ENCODE peak calls at places on chromosome 13, in six cellular contexts. U is kidney, X is A549, Q is NB4, L is HCT116, H is left lung. J is an unnamed sample.

GRCh38 chr13:36358352-36358751 is 12.2 kb upstream of the SPART start:
- DNase-seq in X (no peak), H (no peak), L (no peak), Q (no peak), U (no peak), J (no peak)

GRCh38 chr13:106555631-106556328 is 12.2 kb downstream of the ARGLU1 start:
- DNase-seq in L (no peak), Q (no peak), H (no peak), U (no peak), X (no peak), J (no peak)

GRCh38 chr13:37192986-37193385 is 87.5 kb upstream of the CSNK1A1L start:
- DNase-seq in U (no peak), H (no peak), Q (no peak), X (no peak), L (no peak), J (no peak)

GRCh38 chr13:93529961-93530360 is 303.4 kb downstream of the GPC6 start:
- DNase-seq in H (no peak), L (no peak), U (no peak), X (no peak), Q (no peak), J (no peak)

GRCh38 chr13:46062190-46062589 is 9.6 kb upstream of the ZC3H13 start:
- DNase-seq in H (no peak), Q (peak), X (peak), U (no peak), L (no peak), J (no peak)

GRCh38 chr13:50149143-50149703 is 134.0 kb downstream of the KCNRG start:
- DNase-seq in L (no peak), U (no peak), Q (no peak), X (no peak), H (no peak), J (no peak)

GRCh38 chr13:82165396-82166174 is 1716.7 kb downstream of the SLITRK1 start:
- DNase-seq in Q (no peak), X (no peak), H (peak), U (peak), L (no peak), J (no peak)

GRCh38 chr13:51453959-51454703 is 1.3 kb upstream of the INTS6 start:
- DNase-seq in Q (no peak), H (no peak), U (no peak), L (no peak), X (no peak), J (peak)

GRCh38 chr13:89227356-89227755 is 1556.2 kb downstream of the SLITRK5 start:
- DNase-seq in H (no peak), Q (no peak), L (no peak), U (no peak), X (no peak), J (no peak)

GRCh38 chr13:107185889-107186288 is 618.0 kb upstream of the ARGLU1 start:
- DNase-seq in Q (no peak), L (no peak), U (no peak), H (no peak), X (no peak), J (no peak)

GRCh38 chr13:112358156-112358555 is 18.0 kb upstream of the SPACA7 start:
- DNase-seq in U (no peak), L (no peak), Q (no peak), H (no peak), X (no peak), J (no peak)

GRCh38 chr13:108225440-108225839 is 7.2 kb downstream of the ABHD13 start:
- DNase-seq in H (no peak), L (no peak), X (no peak), U (no peak), Q (peak), J (no peak)

GRCh38 chr13:114104626-114105350 is 27.6 kb downstream of the RASA3 start:
- DNase-seq in L (no peak), X (no peak), U (peak), H (no peak), Q (no peak), J (peak)

GRCh38 chr13:52739468-52740071 is at the start of gene CNMD:
- DNase-seq in X (no peak), L (no peak), U (no peak), Q (no peak), H (peak), J (no peak)

GRCh38 chr13:101917475-101917810 is 465.0 kb downstream of the ITGBL1 start:
- DNase-seq in X (no peak), H (peak), Q (no peak), U (no peak), L (no peak), J (peak)

GRCh38 chr13:95547531-95548167 is 4.9 kb upstream of the CLDN10 start:
- DNase-seq in Q (no peak), U (no peak), H (no peak), X (no peak), L (no peak), J (no peak)

GRCh38 chr13:72808917-72809500 is 27.1 kb downstream of the PIBF1 start:
- DNase-seq in U (no peak), Q (peak), H (no peak), L (no peak), X (no peak), J (no peak)

GRCh38 chr13:19089315-19089714 is 92.3 kb downstream of the TUBA3C start:
- DNase-seq in H (no peak), Q (peak), U (no peak), L (no peak), X (no peak), J (peak)

GRCh38 chr13:85896516-85897450 is 97.6 kb upstream of the SLITRK6 start:
- DNase-seq in H (no peak), L (no peak), U (no peak), X (no peak), Q (peak), J (no peak)

GRCh38 chr13:33106656-33107402 is 90.6 kb downstream of the KL start:
- DNase-seq in X (no peak), U (no peak), H (no peak), Q (no peak), L (no peak), J (no peak)

GRCh38 chr13:50421457-50422130 is 406.4 kb downstream of the KCNRG start:
- DNase-seq in U (no peak), Q (no peak), L (no peak), X (no peak), H (no peak), J (no peak)

GRCh38 chr13:40230833-40231266 is 435.6 kb downstream of the FOXO1 start:
- DNase-seq in U (no peak), X (no peak), Q (peak), H (no peak), L (no peak), J (no peak)

GRCh38 chr13:113053801-113054604 is 51.6 kb upstream of the F7 start:
- DNase-seq in H (peak), L (no peak), Q (no peak), X (no peak), U (peak), J (no peak)

GRCh38 chr13:92769064-92769463 is 457.5 kb upstream of the GPC6 start:
- DNase-seq in U (no peak), X (no peak), H (no peak), L (no peak), Q (no peak), J (no peak)

GRCh38 chr13:33230178-33230881 is 55.2 kb downstream of the STARD13 start:
- DNase-seq in Q (no peak), X (no peak), L (no peak), U (no peak), H (no peak), J (no peak)

GRCh38 chr13:83618966-83619365 is 263.3 kb downstream of the SLITRK1 start:
- DNase-seq in H (no peak), X (no peak), Q (no peak), U (no peak), L (peak), J (no peak)

GRCh38 chr13:28478127-28478526 is 16.8 kb downstream of the FLT1 start:
- DNase-seq in H (no peak), X (no peak), Q (no peak), U (no peak), L (no peak), J (no peak)

GRCh38 chr13:95044452-95045205 is 256.6 kb downstream of the ABCC4 start:
- DNase-seq in U (no peak), X (no peak), Q (no peak), L (no peak), H (no peak), J (no peak)

GRCh38 chr13:33855371-33855895 is 37.5 kb downstream of the RFC3 start:
- DNase-seq in Q (no peak), U (no peak), X (no peak), H (no peak), L (no peak), J (no peak)

GRCh38 chr13:58018020-58018419 is 386.5 kb downstream of the PCDH17 start:
- DNase-seq in U (peak), X (no peak), Q (no peak), H (no peak), L (no peak), J (no peak)

GRCh38 chr13:58024103-58024502 is 392.6 kb downstream of the PCDH17 start:
- DNase-seq in Q (no peak), L (no peak), X (no peak), U (peak), H (no peak), J (no peak)

GRCh38 chr13:58018865-58019264 is 387.3 kb downstream of the PCDH17 start:
- DNase-seq in U (no peak), H (no peak), Q (no peak), L (no peak), X (no peak), J (no peak)
- H3K4me3 ChIP-seq in U (no peak), H (no peak), Q (no peak), L (no peak), X (no peak), J (no peak)

GRCh38 chr13:21933001-21933400 is 262.1 kb downstream of the FGF9 start:
- DNase-seq in U (no peak), L (no peak), H (no peak), Q (no peak), X (no peak), J (no peak)

GRCh38 chr13:21934309-21934708 is 263.4 kb downstream of the FGF9 start:
- DNase-seq in L (no peak), X (no peak), Q (no peak), U (no peak), H (no peak), J (no peak)

GRCh38 chr13:21924958-21925357 is 254.1 kb downstream of the FGF9 start:
- DNase-seq in X (no peak), L (no peak), Q (no peak), U (no peak), H (no peak), J (no peak)

GRCh38 chr13:21925720-21926119 is 254.8 kb downstream of the FGF9 start:
- DNase-seq in H (no peak), Q (no peak), U (no peak), L (no peak), X (no peak), J (no peak)

GRCh38 chr13:21929400-21929799 is 258.5 kb downstream of the FGF9 start:
- DNase-seq in H (no peak), Q (no peak), L (no peak), U (no peak), X (no peak), J (no peak)
- TF ChIP-seq CTCF in H (no peak), Q (no peak), L (no peak), U (no peak), X (no peak), J (no peak)

GRCh38 chr13:26459276-26460131 is 98.0 kb upstream of the WASF3 start:
- DNase-seq in U (no peak), Q (no peak), L (no peak), H (no peak), X (no peak), J (no peak)
- H3K4me3 ChIP-seq in U (no peak), Q (no peak), L (no peak), H (no peak), X (no peak), J (no peak)

GRCh38 chr13:23570931-23571330 is 719 bp downstream of the TNFRSF19 start:
- DNase-seq in H (no peak), X (no peak), U (no peak), L (no peak), Q (no peak), J (no peak)
- TF ChIP-seq CTCF in H (no peak), X (no peak), U (no peak), L (no peak), Q (no peak), J (peak)

DNA sequence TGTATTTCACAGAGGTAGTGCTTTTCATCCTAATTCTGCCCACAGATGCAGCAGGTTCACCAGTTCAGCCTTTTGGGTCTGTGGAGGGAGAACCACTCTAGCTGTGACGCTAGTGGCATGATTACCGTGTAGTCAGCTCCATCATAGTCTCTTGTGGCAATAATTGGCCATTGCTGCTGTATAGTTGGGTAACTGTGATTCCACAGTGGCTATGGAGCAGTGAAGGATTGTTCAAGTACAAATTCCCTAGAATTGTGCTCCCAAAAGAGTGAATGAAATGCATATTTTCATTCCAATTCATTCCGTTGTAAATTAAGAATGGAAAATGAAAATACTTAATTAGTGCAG is 852 bp downstream of the TEX26 start:
- DNase-seq in Q (no peak), H (no peak), U (no peak), L (no peak), X (no peak), J (no peak)
- H3K4me3 ChIP-seq in Q (no peak), H (no peak), U (no peak), L (no peak), X (no peak), J (no peak)

GRCh38 chr13:23020246-23020843 is 160.4 kb upstream of the SGCG start:
- DNase-seq in H (no peak), X (peak), U (no peak), Q (peak), L (peak), J (peak)
- TF ChIP-seq CTCF in H (peak), X (peak), U (peak), Q (peak), L (peak), J (peak)

GRCh38 chr13:20306039-20306438 is 73.9 kb upstream of the GJB6 start:
- DNase-seq in H (no peak), Q (no peak), L (no peak), U (no peak), X (no peak), J (no peak)

GRCh38 chr13:20297181-20297580 is 65.1 kb upstream of the GJB6 start:
- DNase-seq in L (no peak), H (no peak), Q (no peak), U (no peak), X (no peak), J (no peak)

GRCh38 chr13:20305587-20305986 is 73.5 kb upstream of the GJB6 start:
- DNase-seq in U (no peak), H (no peak), Q (no peak), X (no peak), L (no peak), J (no peak)

GRCh38 chr13:20303636-20304035 is 71.5 kb upstream of the GJB6 start:
- DNase-seq in U (no peak), H (no peak), X (no peak), L (no peak), Q (no peak), J (no peak)

DNA sequence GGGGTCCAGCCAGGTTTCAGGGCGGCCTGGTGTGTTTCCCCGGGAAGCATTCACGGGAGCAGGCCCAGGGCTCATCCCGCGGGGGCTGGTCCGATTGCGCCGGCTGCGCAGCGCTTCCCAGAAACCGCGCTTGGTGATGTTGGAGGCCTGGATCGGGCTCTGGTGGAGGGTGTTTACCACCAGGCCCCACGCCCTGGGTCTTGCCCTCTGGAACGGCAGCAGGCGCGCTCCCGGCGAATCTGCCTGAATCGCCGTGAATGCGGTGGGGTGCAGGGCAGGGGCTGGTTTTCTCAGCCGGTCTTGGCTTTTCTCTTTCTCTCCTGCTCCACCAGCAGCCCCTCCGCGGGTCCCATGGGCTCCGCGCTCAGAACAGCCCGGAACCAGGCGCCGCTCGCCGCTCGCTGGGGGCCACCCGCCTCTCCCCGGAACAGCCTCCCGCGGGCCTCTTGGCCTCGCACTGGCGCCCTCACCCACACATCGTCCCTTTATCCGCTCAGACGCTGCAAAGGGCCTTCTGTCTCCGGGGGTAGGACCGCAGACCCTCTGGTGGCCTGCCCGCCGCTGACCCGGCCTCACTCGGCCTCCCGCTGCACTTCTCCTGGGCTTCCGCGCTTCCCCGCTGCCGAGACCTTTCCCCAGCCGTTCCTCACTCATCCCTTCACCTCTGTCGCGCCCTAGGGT is 69.4 kb upstream of the GJB6 start:
- DNase-seq in L (no peak), X (no peak), Q (no peak), U (no peak), H (no peak), J (no peak)
- H3K4me3 ChIP-seq in L (no peak), X (no peak), Q (no peak), U (no peak), H (no peak), J (no peak)